ENCODE peak calls at places on chromosomes 7 and 10, in ten cellular contexts. X is heart left ventricle, Z is IMR-90, K is testis, U is tibial nerve, D is gastrocnemius medialis, E is GM12878, Y is suprapubic skin, I is uterus, V is body of pancreas. F is an unnamed sample.

GRCh38 chr7:140176811-140177702 is at the start of gene KDM7A:
- DNase-seq in X (peak), Z (peak), K (peak), U (peak), D (peak), E (peak), Y (peak), I (peak), V (peak), F (peak)

GRCh38 chr10:103849880-103850571 is 5.3 kb downstream of the SH3PXD2A start:
- DNase-seq in X (no peak), Z (peak), K (no peak), U (no peak), D (peak), E (no peak), Y (no peak), I (no peak), V (no peak), F (no peak)

GRCh38 chr7:158018971-158019645 is 568.5 kb downstream of the PTPRN2 start:
- DNase-seq in X (peak), Z (no peak), K (no peak), U (no peak), D (no peak), E (no peak), Y (peak), I (no peak), V (no peak), F (no peak)

GRCh38 chr7:99362801-99363200 is 11.7 kb upstream of the ARPC1B start:
- DNase-seq in X (no peak), Z (peak), K (no peak), U (no peak), D (no peak), E (no peak), Y (no peak), I (no peak), V (no peak), F (no peak)

GRCh38 chr10:113709221-113709838 is 29.6 kb downstream of the CASP7 start:
- DNase-seq in X (no peak), Z (peak), K (no peak), U (no peak), D (no peak), E (no peak), Y (no peak), I (no peak), V (no peak), F (no peak)

GRCh38 chr10:68135922-68136718 is 26.8 kb downstream of the MYPN start:
- DNase-seq in X (no peak), Z (peak), K (no peak), U (no peak), D (peak), E (no peak), Y (no peak), I (no peak), V (no peak), F (no peak)

GRCh38 chr10:70052462-70053211 is at the start of gene MACROH2A2:
- DNase-seq in X (peak), Z (peak), K (peak), U (peak), D (peak), E (no peak), Y (no peak), I (peak), V (peak), F (peak)

GRCh38 chr7:54995631-54996340 is 23.0 kb upstream of the EGFR start:
- DNase-seq in X (no peak), Z (peak), K (no peak), U (no peak), D (no peak), E (peak), Y (no peak), I (no peak), V (no peak), F (no peak)

GRCh38 chr10:78844956-78845355 is 223.8 kb upstream of the ZMIZ1 start:
- DNase-seq in X (no peak), Z (no peak), K (no peak), U (no peak), D (no peak), E (no peak), Y (no peak), I (no peak), V (no peak), F (no peak)

GRCh38 chr7:42059275-42059674 is 177.7 kb downstream of the GLI3 start:
- DNase-seq in X (no peak), Z (no peak), K (no peak), U (no peak), D (no peak), E (no peak), Y (no peak), I (no peak), V (no peak), F (no peak)

GRCh38 chr10:77926566-77927342 is at the start of gene DLG5:
- DNase-seq in X (peak), Z (peak), K (peak), U (peak), D (peak), E (no peak), Y (peak), I (peak), V (peak), F (peak)

GRCh38 chr10:46106410-46107255 is 60.6 kb upstream of the MSMB start:
- DNase-seq in X (peak), Z (peak), K (peak), U (peak), D (peak), E (no peak), Y (no peak), I (no peak), V (peak), F (no peak)

GRCh38 chr10:104622598-104623209 is 18.4 kb upstream of the SORCS3 start:
- DNase-seq in X (no peak), Z (no peak), K (peak), U (no peak), D (no peak), E (no peak), Y (no peak), I (no peak), V (no peak), F (no peak)

GRCh38 chr7:57308631-57309408 is 141.2 kb upstream of the ZNF716 start:
- DNase-seq in X (no peak), Z (no peak), K (peak), U (no peak), D (no peak), E (no peak), Y (no peak), I (no peak), V (peak), F (no peak)

GRCh38 chr10:57418476-57418875 is 849.2 kb downstream of the IPMK start:
- DNase-seq in X (no peak), Z (no peak), K (no peak), U (no peak), D (no peak), E (no peak), Y (no peak), I (no peak), V (no peak), F (no peak)

DNA sequence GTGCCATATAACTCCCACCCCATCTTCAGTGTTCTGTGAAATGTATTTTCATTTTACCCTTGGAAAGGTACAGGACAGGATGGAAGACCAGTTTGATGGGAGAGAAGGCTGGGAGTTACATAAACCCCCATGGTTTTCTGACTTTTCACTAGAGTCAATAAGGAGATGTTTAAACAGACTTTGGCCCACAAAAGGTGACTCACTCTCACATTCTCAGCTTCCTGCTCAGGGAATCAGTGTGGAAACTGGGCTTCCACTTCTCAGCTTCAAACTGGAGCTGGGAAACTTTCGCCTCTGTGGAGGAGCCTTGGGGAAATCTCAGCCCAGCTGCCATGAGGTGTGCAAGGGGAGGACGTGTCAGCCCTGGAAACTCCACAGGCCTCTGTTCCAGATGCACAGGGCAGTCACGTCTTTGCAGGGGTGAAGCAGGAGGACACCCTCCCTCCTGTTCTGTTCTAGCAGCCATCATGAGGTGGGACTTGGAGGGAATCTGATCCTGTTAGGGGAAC is 560.5 kb upstream of the GALNT17 start:
- DNase-seq in X (no peak), Z (peak), K (no peak), U (no peak), D (no peak), E (no peak), Y (no peak), I (no peak), V (no peak), F (no peak)
- TF ChIP-seq POLR2A in X (no peak), Z (no peak), K (no peak), U (no peak), D (no peak), E (no peak), Y (no peak), I (no peak), V (no peak), F (no peak)

GRCh38 chr10:85976267-85976793 is 390.3 kb downstream of the GRID1 start:
- DNase-seq in X (no peak), Z (no peak), K (no peak), U (no peak), D (no peak), E (no peak), Y (no peak), I (no peak), V (no peak), F (no peak)

GRCh38 chr10:85977642-85978041 is 389.0 kb downstream of the GRID1 start:
- DNase-seq in X (no peak), Z (no peak), K (no peak), U (no peak), D (no peak), E (no peak), Y (no peak), I (no peak), V (no peak), F (no peak)

GRCh38 chr10:85983051-85983450 is 383.5 kb downstream of the GRID1 start:
- DNase-seq in X (no peak), Z (no peak), K (no peak), U (no peak), D (no peak), E (no peak), Y (no peak), I (no peak), V (no peak), F (no peak)

GRCh38 chr10:85978566-85979358 is 387.8 kb downstream of the GRID1 start:
- DNase-seq in X (peak), Z (no peak), K (no peak), U (no peak), D (no peak), E (no peak), Y (no peak), I (no peak), V (no peak), F (no peak)

GRCh38 chr10:85979598-85979997 is 387.0 kb downstream of the GRID1 start:
- DNase-seq in X (no peak), Z (no peak), K (no peak), U (no peak), D (no peak), E (no peak), Y (no peak), I (no peak), V (no peak), F (no peak)
- TF ChIP-seq CTCF in X (no peak), Z (no peak), K (no peak), U (no peak), D (no peak), E (no peak), Y (no peak), I (no peak), V (no peak), F (no peak)

DNA sequence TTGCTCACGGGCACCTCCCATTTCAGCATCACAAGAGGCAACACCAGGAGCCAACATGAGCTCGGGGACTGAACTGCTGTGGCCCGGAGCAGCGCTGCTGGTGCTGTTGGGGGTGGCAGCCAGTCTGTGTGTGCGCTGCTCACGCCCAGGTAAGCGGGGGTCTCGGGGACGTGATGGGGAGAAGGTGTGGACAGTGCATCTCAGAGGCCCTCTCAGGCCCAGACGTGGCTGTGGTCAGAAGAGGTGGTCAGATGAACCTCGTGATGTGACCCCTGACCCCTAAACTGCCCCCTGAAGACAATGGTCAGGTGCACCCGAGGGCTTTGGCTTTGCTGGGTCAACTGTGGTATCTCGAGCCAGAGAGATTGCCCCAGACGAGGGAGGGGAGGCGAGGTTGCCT is 6.1 kb downstream of the LAT2 start:
- DNase-seq in X (no peak), Z (no peak), K (no peak), U (no peak), D (no peak), E (no peak), Y (no peak), I (no peak), V (no peak), F (no peak)
- TF ChIP-seq POLR2A in X (no peak), Z (no peak), K (no peak), U (no peak), D (no peak), E (no peak), Y (no peak), I (no peak), V (no peak), F (no peak)

DNA sequence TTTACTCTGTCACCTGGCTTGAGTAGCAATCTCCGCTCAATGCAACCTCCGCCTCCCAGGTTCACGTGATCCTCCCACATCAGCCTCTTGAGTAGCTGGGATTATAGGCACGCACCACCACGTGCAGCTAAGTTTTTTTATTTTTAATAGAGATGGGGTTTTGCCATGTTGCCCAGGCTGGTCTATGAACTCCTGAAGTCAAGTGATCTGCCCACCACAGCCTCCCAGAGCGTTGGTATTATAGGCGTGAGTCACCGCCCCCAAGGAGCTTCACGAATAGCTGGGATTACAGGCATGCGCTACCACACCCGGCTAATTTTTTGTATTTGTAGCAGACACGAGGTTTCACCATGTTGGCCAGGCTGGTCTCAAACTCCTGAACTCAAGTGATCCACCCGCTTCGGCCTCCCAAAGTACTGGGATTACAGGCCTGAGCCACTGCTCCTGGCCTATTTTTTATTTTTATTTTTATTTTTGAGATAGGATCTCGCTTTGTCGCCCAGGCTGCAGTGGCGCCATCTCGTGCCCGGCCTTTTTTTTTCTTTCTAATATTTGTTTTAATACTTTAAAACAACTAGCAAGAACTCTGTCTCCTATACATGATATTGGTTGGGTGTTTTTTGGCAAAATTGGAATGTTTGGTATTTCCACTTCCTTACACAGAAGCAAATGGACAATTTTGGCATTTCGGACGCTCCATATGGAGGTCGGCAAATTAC is 1.1 kb downstream of the EFCAB10 start:
- DNase-seq in X (no peak), Z (no peak), K (no peak), U (no peak), D (no peak), E (no peak), Y (no peak), I (no peak), V (no peak), F (no peak)
- TF ChIP-seq CTCF in X (no peak), Z (peak), K (no peak), U (no peak), D (no peak), E (no peak), Y (no peak), I (no peak), V (no peak), F (no peak)